ENCODE peak calls at places on chromosomes 16 and 17, in four cellular contexts. N, Q, A and V are unnamed samples.

GRCh38 chr17:33434841-33435240 is 141.7 kb upstream of the ASIC2 start:
- DNase-seq in N (no peak), A (no peak), Q (no peak), V (no peak)

GRCh38 chr17:45430006-45430737 is 2.5 kb downstream of the ARHGAP27 start:
- DNase-seq in A (no peak), Q (no peak), N (no peak), V (no peak)

GRCh38 chr17:68383443-68384321 is 73.6 kb downstream of the WIPI1 start:
- DNase-seq in A (peak; percentile 69), N (peak; percentile 47), Q (peak; percentile 74), V (peak; percentile 52)

GRCh38 chr17:63282455-63282854 is 163.7 kb downstream of the CYB561 start:
- DNase-seq in Q (no peak), N (no peak), A (no peak), V (no peak)

GRCh38 chr17:4522661-4523060 is 24.0 kb downstream of the SPNS2 start:
- DNase-seq in Q (no peak), N (no peak), A (no peak), V (no peak)

GRCh38 chr17:47855737-47856136 is 4.8 kb upstream of the SP6 start:
- DNase-seq in N (no peak), A (no peak), Q (no peak), V (no peak)

GRCh38 chr17:45021607-45022287 is 29.7 kb downstream of the DCAKD start:
- DNase-seq in N (peak; percentile 33), Q (peak; percentile 52), A (no peak), V (no peak)

GRCh38 chr16:77789646-77790370 is 1.4 kb downstream of the VAT1L start:
- DNase-seq in Q (no peak), A (no peak), N (no peak), V (no peak)

GRCh38 chr16:30980959-30981358 is 4.0 kb upstream of the HSD3B7 start:
- DNase-seq in N (no peak), A (no peak), Q (no peak), V (no peak)

GRCh38 chr17:151886-152859 is 14.8 kb downstream of the SCGB1C2 start:
- DNase-seq in A (no peak), Q (no peak), N (no peak), V (no peak)

GRCh38 chr16:4690946-4691665 is 2.3 kb upstream of the NUDT16L1 start:
- DNase-seq in Q (no peak), A (no peak), N (no peak), V (no peak)

GRCh38 chr17:68972119-68972704 is 17.0 kb upstream of the ABCA8 start:
- DNase-seq in Q (no peak), A (no peak), N (no peak), V (no peak)

GRCh38 chr17:19812407-19812806 is 55.3 kb downstream of the ULK2 start:
- DNase-seq in A (no peak), N (no peak), Q (no peak), V (peak; percentile 1)

GRCh38 chr17:81839301-81839700 is 4.5 kb upstream of the PPP1R27 start:
- DNase-seq in N (no peak), A (no peak), Q (no peak), V (no peak)

GRCh38 chr17:21194688-21195087 is 19.3 kb downstream of the TMEM11 start:
- DNase-seq in Q (peak; percentile 37), A (peak; percentile 23), N (no peak), V (no peak)

GRCh38 chr16:87896924-87897562 is 27.7 kb upstream of the SLC7A5 start:
- DNase-seq in A (no peak), N (no peak), Q (no peak), V (no peak)

GRCh38 chr16:81523387-81524115 is 78.9 kb downstream of the CMIP start:
- DNase-seq in N (no peak), A (peak; percentile 41), Q (peak; percentile 49), V (no peak)

GRCh38 chr16:27355610-27356009 is 41.8 kb downstream of the IL4R start:
- DNase-seq in A (no peak), Q (no peak), N (no peak), V (no peak)

GRCh38 chr17:78665952-78666920 is 89.0 kb upstream of the DNAH17 start:
- DNase-seq in Q (peak; percentile 58), A (no peak), N (peak; percentile 15), V (no peak)

GRCh38 chr17:3927628-3928010 is 11.4 kb upstream of the P2RX1 start:
- DNase-seq in Q (no peak), N (no peak), A (no peak), V (no peak)

GRCh38 chr17:43224146-43224705 is 4.2 kb downstream of the CCDC200 start:
- DNase-seq in Q (no peak), A (no peak), N (no peak), V (no peak)

GRCh38 chr16:66287916-66288315 is 78.6 kb upstream of the CDH5 start:
- DNase-seq in N (no peak), A (no peak), Q (no peak), V (no peak)

GRCh38 chr16:67207857-67208524 is 9.1 kb downstream of the ELMO3 start:
- DNase-seq in N (no peak), Q (no peak), A (no peak), V (no peak)

GRCh38 chr16:87194172-87194571 is 123.0 kb downstream of the C16orf95 start:
- DNase-seq in N (no peak), A (no peak), Q (no peak), V (no peak)

DNA sequence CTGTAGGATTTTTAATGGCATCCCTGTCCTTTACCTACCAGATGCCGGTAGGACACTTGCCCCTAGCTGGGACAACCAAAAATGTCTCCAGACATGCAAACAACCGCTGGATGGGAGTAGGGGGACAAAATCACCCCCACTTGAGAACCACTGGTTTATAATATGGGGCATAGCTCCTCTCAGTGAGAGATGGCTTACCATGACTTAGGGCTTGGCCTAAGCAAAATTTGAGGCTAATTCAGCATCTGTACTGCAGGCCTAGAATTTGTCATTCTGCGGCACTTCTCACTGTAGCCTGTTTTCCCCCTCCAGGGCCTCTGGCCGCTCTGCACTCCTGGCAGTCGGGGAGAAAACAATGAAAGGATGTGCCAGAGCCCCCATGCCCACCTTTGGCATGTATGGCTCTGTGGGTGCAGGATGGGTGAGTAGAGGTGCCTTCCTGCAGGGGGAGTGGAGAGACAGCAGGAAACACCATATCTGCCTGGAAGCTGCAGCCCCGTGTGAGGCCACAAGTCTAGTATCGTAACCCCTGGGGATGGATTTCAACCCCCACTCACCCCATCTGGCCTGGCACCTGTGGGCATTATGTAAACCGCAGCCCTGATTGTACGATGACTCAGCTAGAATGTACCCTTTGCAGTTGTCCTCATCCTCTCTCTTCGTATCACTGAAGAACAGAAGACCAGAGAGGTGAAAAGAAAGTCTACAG is 268.1 kb downstream of the SOX9 start:
- DNase-seq in Q (no peak), A (no peak), N (no peak), V (no peak)
- TF ChIP-seq CTCF in Q (no peak), A (peak; percentile 35), N (no peak), V (peak; percentile 51)

GRCh38 chr17:76816590-76817135 is 51.5 kb upstream of the MGAT5B start:
- DNase-seq in Q (no peak), A (peak; percentile 3), N (peak; percentile 17), V (no peak)
- TF ChIP-seq CTCF in Q (peak; percentile 7), A (peak; percentile 76), N (peak; percentile 62), V (peak; percentile 74)

DNA sequence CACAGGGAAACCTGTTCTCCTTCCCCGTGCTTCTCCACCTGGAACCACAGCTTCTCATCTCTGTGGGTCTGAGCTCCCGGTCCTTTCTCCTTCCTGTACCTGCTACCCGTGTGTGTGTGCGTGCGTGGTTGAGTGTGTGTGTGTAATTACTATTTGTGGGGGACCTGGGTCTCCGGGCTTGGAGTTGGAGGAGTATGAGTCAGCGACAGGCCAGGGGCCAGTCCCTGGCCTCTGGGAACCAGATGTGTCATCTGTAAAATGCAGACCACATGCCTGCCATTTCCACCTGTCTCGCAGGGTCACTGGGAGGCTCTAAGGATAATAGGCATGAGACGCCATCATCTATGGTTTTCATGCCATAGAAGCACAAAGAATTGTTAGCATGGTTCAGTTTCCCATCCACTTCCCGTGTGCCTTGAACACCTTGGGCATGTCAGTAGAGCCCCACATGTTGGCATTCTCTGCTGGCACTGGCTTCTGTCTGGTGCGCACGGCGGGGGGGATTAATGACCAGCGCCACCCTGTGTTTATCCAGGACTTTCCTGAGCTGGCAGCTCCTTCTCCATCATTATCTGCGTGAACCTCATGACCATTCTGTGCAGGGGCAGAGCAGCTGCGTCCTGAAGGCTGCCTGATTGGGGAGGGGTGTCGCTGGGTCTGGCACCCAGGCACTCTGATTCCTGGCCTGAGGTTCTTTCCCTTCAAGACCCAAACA is 1.5 kb downstream of the ZNF205 start:
- DNase-seq in N (no peak), Q (no peak), A (no peak), V (no peak)
- TF ChIP-seq CTCF in N (no peak), Q (no peak), A (no peak), V (no peak)

DNA sequence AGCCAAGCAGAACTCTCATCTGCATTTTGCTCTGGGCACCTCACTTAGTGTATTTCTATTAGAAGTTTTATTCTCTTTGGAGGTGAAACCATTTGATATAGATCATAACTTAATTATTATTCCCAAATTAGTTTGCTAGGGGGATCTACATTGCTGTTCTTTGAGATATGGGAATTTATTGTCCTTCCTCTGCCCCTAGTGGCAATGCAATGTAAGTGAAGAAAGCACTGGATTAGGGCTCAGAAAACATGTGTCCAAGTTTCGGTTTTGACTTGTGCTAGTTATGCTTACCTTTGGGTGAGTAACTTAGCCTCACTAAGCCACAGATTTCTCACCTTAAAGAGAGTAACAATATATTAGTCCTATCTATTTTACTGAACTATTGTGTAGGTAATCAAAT is 2.9 kb downstream of the KRT39 start:
- DNase-seq in A (no peak), Q (no peak), N (no peak), V (no peak)
- TF ChIP-seq CTCF in A (peak; percentile 54), Q (peak; percentile 48), N (peak; percentile 65), V (peak; percentile 33)

GRCh38 chr17:37743875-37744632 is 805 bp downstream of the HNF1B start:
- DNase-seq in Q (no peak), A (no peak), N (no peak), V (no peak)
- TF ChIP-seq CTCF in Q (no peak), A (peak; percentile 2), N (no peak), V (no peak)

GRCh38 chr17:75033346-75034235 is 13.2 kb downstream of the ATP5PD start:
- DNase-seq in A (peak; percentile 76), Q (peak; percentile 97), N (peak; percentile 77), V (no peak)

GRCh38 chr17:75032896-75033294 is 13.9 kb downstream of the ATP5PD start:
- DNase-seq in N (no peak), A (no peak), Q (peak; percentile 52), V (no peak)

GRCh38 chr17:75031972-75032895 is 14.5 kb downstream of the ATP5PD start:
- DNase-seq in Q (peak; percentile 88), A (no peak), N (no peak), V (no peak)

GRCh38 chr17:75036643-75037268 is 10.0 kb downstream of the ATP5PD start:
- DNase-seq in A (no peak), Q (peak; percentile 86), N (no peak), V (no peak)

GRCh38 chr17:75034236-75034908 is 12.4 kb downstream of the ATP5PD start:
- DNase-seq in Q (peak; percentile 93), N (peak; percentile 75), A (peak; percentile 73), V (no peak)
- TF ChIP-seq CTCF in Q (peak; percentile 19), N (no peak), A (no peak), V (peak; percentile 2)

DNA sequence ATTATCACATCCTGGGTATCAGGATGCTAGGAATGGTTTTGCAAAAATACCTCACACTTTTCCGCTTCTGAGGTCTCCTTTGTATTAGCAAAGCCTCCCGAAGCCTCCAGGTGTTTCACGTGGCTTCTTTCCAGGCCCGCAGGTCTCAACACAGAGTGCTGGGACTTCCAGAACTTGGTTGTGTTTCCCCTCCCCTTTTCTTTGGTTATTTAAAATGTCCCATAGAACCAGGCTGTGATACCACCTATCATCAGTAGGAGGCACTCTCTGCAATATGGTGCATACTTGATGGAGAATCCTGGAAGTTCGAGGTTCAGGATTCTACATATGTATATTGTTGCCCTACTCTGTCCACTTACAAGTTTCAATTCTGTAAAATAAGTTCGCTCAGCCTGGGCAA is 28.8 kb downstream of the ATP2C2 start:
- DNase-seq in A (no peak), Q (no peak), N (no peak), V (no peak)
- TF ChIP-seq CTCF in A (no peak), Q (no peak), N (no peak), V (no peak)